ENCODE peak calls at places on chromosomes 4 and X, in six cellular contexts. One of them, this sample, is unnamed.

GRCh38 chr4:157918036-157918832 is 254.6 kb downstream of the GASK1B start:
- DNase-seq in caudate nucleus: no peak
- DNase-seq in mammary epithelial cell: no peak
- DNase-seq in naive thymus-derived CD4-positive, alpha-beta T cell: no peak
- DNase-seq in RWPE1: no peak
- DNase-seq in body of pancreas: no peak
- DNase-seq in this sample: no peak

GRCh38 chr4:113743690-113744089 is 17.8 kb downstream of the CAMK2D start:
- DNase-seq in RWPE1: no peak
- DNase-seq in mammary epithelial cell: no peak
- DNase-seq in caudate nucleus: no peak
- DNase-seq in naive thymus-derived CD4-positive, alpha-beta T cell: no peak
- DNase-seq in body of pancreas: no peak
- DNase-seq in this sample: no peak

GRCh38 chr4:166941629-166942028 is 292.7 kb downstream of the SPOCK3 start:
- DNase-seq in mammary epithelial cell: peak
- DNase-seq in caudate nucleus: no peak
- DNase-seq in body of pancreas: no peak
- DNase-seq in RWPE1: peak
- DNase-seq in naive thymus-derived CD4-positive, alpha-beta T cell: no peak
- DNase-seq in this sample: peak

GRCh38 chr4:123573866-123574508 is 177.4 kb downstream of the SPRY1 start:
- DNase-seq in RWPE1: no peak
- DNase-seq in body of pancreas: no peak
- DNase-seq in mammary epithelial cell: peak
- DNase-seq in caudate nucleus: peak
- DNase-seq in naive thymus-derived CD4-positive, alpha-beta T cell: no peak
- DNase-seq in this sample: no peak

GRCh38 chr4:28702571-28702970 is 1841.9 kb downstream of the STIM2 start:
- DNase-seq in caudate nucleus: no peak
- DNase-seq in body of pancreas: no peak
- DNase-seq in RWPE1: no peak
- DNase-seq in naive thymus-derived CD4-positive, alpha-beta T cell: no peak
- DNase-seq in mammary epithelial cell: no peak
- DNase-seq in this sample: no peak

GRCh38 chr4:118989098-118990080 is 100.7 kb downstream of the SYNPO2 start:
- DNase-seq in body of pancreas: no peak
- DNase-seq in caudate nucleus: no peak
- DNase-seq in mammary epithelial cell: peak
- DNase-seq in naive thymus-derived CD4-positive, alpha-beta T cell: no peak
- DNase-seq in RWPE1: peak
- DNase-seq in this sample: peak

GRCh38 chr4:187692626-187693025 is 302.9 kb upstream of the ZFP42 start:
- DNase-seq in naive thymus-derived CD4-positive, alpha-beta T cell: no peak
- DNase-seq in RWPE1: no peak
- DNase-seq in body of pancreas: no peak
- DNase-seq in mammary epithelial cell: no peak
- DNase-seq in caudate nucleus: no peak
- DNase-seq in this sample: no peak

GRCh38 chr4:102308032-102308799 is 37.1 kb downstream of the SLC39A8 start:
- DNase-seq in RWPE1: no peak
- DNase-seq in body of pancreas: no peak
- DNase-seq in naive thymus-derived CD4-positive, alpha-beta T cell: no peak
- DNase-seq in mammary epithelial cell: peak
- DNase-seq in caudate nucleus: no peak
- DNase-seq in this sample: no peak

GRCh38 chr4:115165503-115165902 is 52.1 kb upstream of the NDST4 start:
- DNase-seq in body of pancreas: no peak
- DNase-seq in RWPE1: no peak
- DNase-seq in naive thymus-derived CD4-positive, alpha-beta T cell: no peak
- DNase-seq in caudate nucleus: no peak
- DNase-seq in mammary epithelial cell: peak
- DNase-seq in this sample: no peak

GRCh38 chrX:465418-465817 is 78.7 kb upstream of the PPP2R3B start:
- DNase-seq in mammary epithelial cell: no peak
- DNase-seq in body of pancreas: no peak
- DNase-seq in caudate nucleus: no peak
- DNase-seq in RWPE1: no peak
- DNase-seq in naive thymus-derived CD4-positive, alpha-beta T cell: no peak
- DNase-seq in this sample: no peak

DNA sequence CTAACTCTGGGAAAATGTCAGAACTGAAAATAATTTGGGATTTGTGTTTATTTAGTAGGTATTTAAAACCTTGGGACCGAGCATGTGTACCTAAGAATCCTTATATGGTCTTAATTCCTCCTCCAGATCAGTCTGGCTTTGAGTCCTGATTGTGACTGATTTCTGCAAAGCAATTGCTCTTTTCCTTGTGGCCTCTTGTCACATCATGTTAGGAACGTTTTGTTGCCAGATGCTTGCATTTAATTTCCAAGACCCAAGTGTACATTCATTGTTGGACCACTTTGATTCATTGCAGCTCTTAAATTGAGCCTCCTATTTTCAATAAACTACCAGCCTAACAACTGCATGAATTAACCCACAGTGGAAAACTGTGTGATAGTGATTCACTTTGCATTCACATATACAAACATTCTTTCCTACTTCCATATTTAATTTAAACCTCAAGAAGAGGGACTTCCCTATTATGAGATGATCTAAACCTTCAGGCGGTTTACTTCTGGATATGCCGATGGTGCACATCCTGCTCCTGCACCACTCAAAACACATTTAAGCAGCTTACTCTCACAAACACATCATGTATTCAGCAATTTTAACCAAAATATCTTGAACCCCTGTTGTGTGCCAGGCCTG is 118.4 kb downstream of the AFF1 start:
- DNase-seq in body of pancreas: no peak
- DNase-seq in RWPE1: no peak
- DNase-seq in mammary epithelial cell: no peak
- DNase-seq in naive thymus-derived CD4-positive, alpha-beta T cell: no peak
- DNase-seq in caudate nucleus: no peak
- DNase-seq in this sample: no peak
- H3K27ac ChIP-seq in body of pancreas: peak
- H3K27ac ChIP-seq in RWPE1: no peak
- H3K27ac ChIP-seq in mammary epithelial cell: no peak
- H3K27ac ChIP-seq in naive thymus-derived CD4-positive, alpha-beta T cell: no peak
- H3K27ac ChIP-seq in caudate nucleus: peak
- H3K27ac ChIP-seq in this sample: no peak

GRCh38 chr4:61385302-61385701 is 185.2 kb downstream of the ADGRL3 start:
- DNase-seq in naive thymus-derived CD4-positive, alpha-beta T cell: no peak
- DNase-seq in mammary epithelial cell: peak
- DNase-seq in body of pancreas: no peak
- DNase-seq in RWPE1: no peak
- DNase-seq in caudate nucleus: peak
- DNase-seq in this sample: no peak

GRCh38 chr4:61389640-61390039 is 189.5 kb downstream of the ADGRL3 start:
- DNase-seq in mammary epithelial cell: no peak
- DNase-seq in RWPE1: no peak
- DNase-seq in caudate nucleus: no peak
- DNase-seq in body of pancreas: no peak
- DNase-seq in naive thymus-derived CD4-positive, alpha-beta T cell: no peak
- DNase-seq in this sample: no peak
- H3K27ac ChIP-seq in mammary epithelial cell: no peak
- H3K27ac ChIP-seq in RWPE1: no peak
- H3K27ac ChIP-seq in caudate nucleus: no peak
- H3K27ac ChIP-seq in body of pancreas: no peak
- H3K27ac ChIP-seq in naive thymus-derived CD4-positive, alpha-beta T cell: no peak
- H3K27ac ChIP-seq in this sample: no peak

GRCh38 chrX:132022863-132023116 is 312 bp upstream of the STK26 start:
- DNase-seq in mammary epithelial cell: no peak
- DNase-seq in naive thymus-derived CD4-positive, alpha-beta T cell: no peak
- DNase-seq in RWPE1: no peak
- DNase-seq in body of pancreas: no peak
- DNase-seq in caudate nucleus: no peak
- DNase-seq in this sample: no peak

GRCh38 chrX:132023896-132024386 is 839 bp downstream of the STK26 start:
- DNase-seq in caudate nucleus: no peak
- DNase-seq in naive thymus-derived CD4-positive, alpha-beta T cell: peak
- DNase-seq in mammary epithelial cell: peak
- DNase-seq in body of pancreas: no peak
- DNase-seq in RWPE1: no peak
- DNase-seq in this sample: no peak

GRCh38 chrX:132022115-132022862 is 813 bp upstream of the STK26 start:
- DNase-seq in caudate nucleus: no peak
- DNase-seq in body of pancreas: no peak
- DNase-seq in RWPE1: no peak
- DNase-seq in mammary epithelial cell: peak
- DNase-seq in naive thymus-derived CD4-positive, alpha-beta T cell: peak
- DNase-seq in this sample: no peak

GRCh38 chrX:132025085-132025484 is 2.0 kb downstream of the STK26 start:
- DNase-seq in caudate nucleus: no peak
- DNase-seq in RWPE1: no peak
- DNase-seq in naive thymus-derived CD4-positive, alpha-beta T cell: no peak
- DNase-seq in body of pancreas: no peak
- DNase-seq in mammary epithelial cell: no peak
- DNase-seq in this sample: no peak

GRCh38 chrX:132023117-132023895 is at the start of gene STK26:
- DNase-seq in body of pancreas: peak
- DNase-seq in RWPE1: peak
- DNase-seq in naive thymus-derived CD4-positive, alpha-beta T cell: peak
- DNase-seq in mammary epithelial cell: peak
- DNase-seq in caudate nucleus: peak
- DNase-seq in this sample: no peak
- H3K27ac ChIP-seq in body of pancreas: peak
- H3K27ac ChIP-seq in RWPE1: peak
- H3K27ac ChIP-seq in naive thymus-derived CD4-positive, alpha-beta T cell: peak
- H3K27ac ChIP-seq in mammary epithelial cell: peak
- H3K27ac ChIP-seq in caudate nucleus: no peak
- H3K27ac ChIP-seq in this sample: peak

GRCh38 chr4:10344824-10345223 is 112.4 kb downstream of the ZNF518B start:
- DNase-seq in RWPE1: no peak
- DNase-seq in caudate nucleus: no peak
- DNase-seq in body of pancreas: no peak
- DNase-seq in naive thymus-derived CD4-positive, alpha-beta T cell: no peak
- DNase-seq in mammary epithelial cell: no peak
- DNase-seq in this sample: no peak

GRCh38 chr4:10346023-10346422 is 111.2 kb downstream of the ZNF518B start:
- DNase-seq in RWPE1: peak
- DNase-seq in body of pancreas: no peak
- DNase-seq in caudate nucleus: no peak
- DNase-seq in naive thymus-derived CD4-positive, alpha-beta T cell: no peak
- DNase-seq in mammary epithelial cell: peak
- DNase-seq in this sample: peak

GRCh38 chr4:10343656-10344055 is 113.6 kb downstream of the ZNF518B start:
- DNase-seq in naive thymus-derived CD4-positive, alpha-beta T cell: no peak
- DNase-seq in mammary epithelial cell: peak
- DNase-seq in RWPE1: no peak
- DNase-seq in body of pancreas: no peak
- DNase-seq in caudate nucleus: no peak
- DNase-seq in this sample: no peak

GRCh38 chr4:10347281-10347795 is 109.9 kb downstream of the ZNF518B start:
- DNase-seq in RWPE1: no peak
- DNase-seq in body of pancreas: no peak
- DNase-seq in caudate nucleus: no peak
- DNase-seq in mammary epithelial cell: peak
- DNase-seq in naive thymus-derived CD4-positive, alpha-beta T cell: no peak
- DNase-seq in this sample: no peak

GRCh38 chr4:10345381-10345784 is 111.8 kb downstream of the ZNF518B start:
- DNase-seq in naive thymus-derived CD4-positive, alpha-beta T cell: no peak
- DNase-seq in mammary epithelial cell: no peak
- DNase-seq in RWPE1: no peak
- DNase-seq in caudate nucleus: no peak
- DNase-seq in body of pancreas: no peak
- DNase-seq in this sample: no peak
- H3K27ac ChIP-seq in naive thymus-derived CD4-positive, alpha-beta T cell: no peak
- H3K27ac ChIP-seq in mammary epithelial cell: peak
- H3K27ac ChIP-seq in RWPE1: no peak
- H3K27ac ChIP-seq in caudate nucleus: no peak
- H3K27ac ChIP-seq in body of pancreas: no peak
- H3K27ac ChIP-seq in this sample: peak

GRCh38 chrX:17527135-17527701 is 152.2 kb downstream of the NHS start:
- DNase-seq in mammary epithelial cell: no peak
- DNase-seq in body of pancreas: peak
- DNase-seq in caudate nucleus: no peak
- DNase-seq in naive thymus-derived CD4-positive, alpha-beta T cell: no peak
- DNase-seq in RWPE1: no peak
- DNase-seq in this sample: no peak
- H3K27ac ChIP-seq in mammary epithelial cell: no peak
- H3K27ac ChIP-seq in body of pancreas: peak
- H3K27ac ChIP-seq in caudate nucleus: no peak
- H3K27ac ChIP-seq in naive thymus-derived CD4-positive, alpha-beta T cell: no peak
- H3K27ac ChIP-seq in RWPE1: no peak
- H3K27ac ChIP-seq in this sample: no peak

GRCh38 chr4:184146951-184147350 is 70.7 kb downstream of the ENPP6 start:
- DNase-seq in RWPE1: no peak
- DNase-seq in body of pancreas: no peak
- DNase-seq in caudate nucleus: no peak
- DNase-seq in naive thymus-derived CD4-positive, alpha-beta T cell: no peak
- DNase-seq in mammary epithelial cell: no peak
- DNase-seq in this sample: no peak

GRCh38 chr4:184145596-184145995 is 72.1 kb downstream of the ENPP6 start:
- DNase-seq in body of pancreas: no peak
- DNase-seq in naive thymus-derived CD4-positive, alpha-beta T cell: no peak
- DNase-seq in caudate nucleus: no peak
- DNase-seq in mammary epithelial cell: no peak
- DNase-seq in RWPE1: no peak
- DNase-seq in this sample: no peak

GRCh38 chr4:184148871-184149637 is 68.6 kb downstream of the ENPP6 start:
- DNase-seq in RWPE1: no peak
- DNase-seq in naive thymus-derived CD4-positive, alpha-beta T cell: no peak
- DNase-seq in caudate nucleus: no peak
- DNase-seq in mammary epithelial cell: no peak
- DNase-seq in body of pancreas: no peak
- DNase-seq in this sample: no peak

GRCh38 chr4:184150102-184150839 is 67.4 kb downstream of the ENPP6 start:
- DNase-seq in RWPE1: no peak
- DNase-seq in mammary epithelial cell: no peak
- DNase-seq in caudate nucleus: no peak
- DNase-seq in body of pancreas: peak
- DNase-seq in naive thymus-derived CD4-positive, alpha-beta T cell: no peak
- DNase-seq in this sample: no peak

DNA sequence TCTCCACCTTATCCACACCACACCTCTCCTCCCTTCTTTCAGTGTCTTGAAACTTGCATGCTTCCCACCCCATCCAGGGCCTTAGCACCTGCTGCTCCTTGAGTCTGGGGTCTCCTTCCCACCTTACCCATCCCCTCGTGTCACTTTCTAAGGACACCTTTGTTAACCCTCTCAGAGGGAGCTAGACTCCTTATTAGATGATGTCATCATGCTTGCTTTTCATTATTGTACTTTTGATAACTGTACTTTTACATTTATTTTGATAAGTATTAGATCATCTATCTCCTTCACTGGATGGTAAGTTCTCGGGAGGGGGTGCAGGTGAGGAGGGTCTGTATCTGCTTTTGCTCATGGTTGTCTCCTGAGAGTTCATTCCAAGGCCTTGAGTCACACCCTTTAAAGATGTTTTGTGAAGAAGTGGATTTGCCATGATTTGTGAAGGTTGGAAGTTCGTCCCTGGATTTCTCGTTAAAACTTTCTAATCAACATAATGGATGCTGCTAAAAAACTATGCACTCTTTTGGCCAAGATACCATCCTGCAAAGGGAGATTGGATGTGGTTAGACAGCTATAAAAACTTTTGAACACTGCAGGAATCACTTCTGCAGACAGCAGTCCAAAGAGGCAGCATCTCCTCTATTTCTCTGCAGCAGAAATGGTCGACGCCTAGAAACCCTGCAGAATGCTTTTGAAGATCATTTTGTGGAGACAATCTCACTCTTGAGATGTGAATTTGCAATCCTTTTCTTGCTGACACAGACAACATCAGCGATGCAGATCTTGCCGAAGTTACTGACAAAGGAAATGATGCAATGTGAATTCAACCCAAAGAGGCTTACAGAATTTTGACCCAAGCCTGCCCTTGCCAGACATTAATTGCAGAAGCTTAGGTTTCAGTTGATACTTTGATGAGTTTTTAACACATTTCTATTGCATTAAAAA is 69.5 kb downstream of the ENPP6 start:
- DNase-seq in RWPE1: no peak
- DNase-seq in naive thymus-derived CD4-positive, alpha-beta T cell: no peak
- DNase-seq in body of pancreas: no peak
- DNase-seq in mammary epithelial cell: no peak
- DNase-seq in caudate nucleus: no peak
- DNase-seq in this sample: no peak
- H3K27ac ChIP-seq in RWPE1: no peak
- H3K27ac ChIP-seq in naive thymus-derived CD4-positive, alpha-beta T cell: no peak
- H3K27ac ChIP-seq in body of pancreas: no peak
- H3K27ac ChIP-seq in mammary epithelial cell: no peak
- H3K27ac ChIP-seq in caudate nucleus: no peak
- H3K27ac ChIP-seq in this sample: no peak

This sample was measured in epithelial cell of prostate.